ENCODE peak calls at places on chromosomes 1 and 21, in eight cellular contexts. I, Q, P, A, S, U, J and X are unnamed samples.

GRCh38 chr21:36193200-36193599 is 36.6 kb downstream of the DOP1B start:
- DNase-seq in I (no peak), Q (no peak), P (no peak), A (no peak), S (no peak), U (peak; percentile 86), J (no peak), X (no peak)

GRCh38 chr1:183349201-183349711 is 68.9 kb downstream of the NMNAT2 start:
- DNase-seq in I (no peak), Q (no peak), P (no peak), A (no peak), S (no peak), U (peak; percentile 30), J (peak; percentile 18), X (no peak)

GRCh38 chr1:229410692-229411433 is 23.0 kb downstream of the ACTA1 start:
- DNase-seq in I (peak; percentile 63), Q (peak; percentile 93), P (peak; percentile 82), A (peak; percentile 67), S (no peak), U (peak; percentile 79), J (peak; percentile 80), X (peak; percentile 99)

GRCh38 chr1:41485605-41486004 is 1.1 kb upstream of the EDN2 start:
- DNase-seq in I (peak; percentile 46), Q (no peak), P (peak; percentile 79), A (peak; percentile 67), S (no peak), U (peak; percentile 94), J (no peak), X (no peak)

GRCh38 chr1:230680300-230681025 is 33.5 kb downstream of the AGT start:
- DNase-seq in I (no peak), Q (no peak), P (no peak), A (no peak), S (no peak), U (no peak), J (no peak), X (no peak)

GRCh38 chr1:17250601-17251000 is 1.7 kb downstream of the PADI3 start:
- DNase-seq in I (no peak), Q (no peak), P (no peak), A (peak; percentile 68), S (no peak), U (peak; percentile 71), J (no peak), X (no peak)

GRCh38 chr1:177278626-177279390 is 108.0 kb downstream of the BRINP2 start:
- DNase-seq in I (peak; percentile 76), Q (no peak), P (peak; percentile 50), A (no peak), S (no peak), U (no peak), J (no peak), X (no peak)

GRCh38 chr1:169466259-169467230 is 19.2 kb downstream of the SLC19A2 start:
- DNase-seq in I (peak; percentile 53), Q (peak; percentile 50), P (peak; percentile 63), A (peak; percentile 57), S (no peak), U (peak; percentile 36), J (no peak), X (peak; percentile 39)

GRCh38 chr1:60281360-60281932 is 207.9 kb upstream of the C1orf87 start:
- DNase-seq in I (peak; percentile 29), Q (peak; percentile 65), P (peak; percentile 90), A (peak; percentile 92), S (no peak), U (peak; percentile 62), J (peak; percentile 29), X (peak; percentile 82)

GRCh38 chr1:201007481-201007880 is 16.0 kb downstream of the KIF21B start:
- DNase-seq in I (no peak), Q (no peak), P (no peak), A (no peak), S (no peak), U (no peak), J (no peak), X (no peak)

GRCh38 chr1:36304970-36305914 is 926 bp upstream of the SH3D21 start:
- DNase-seq in I (no peak), Q (no peak), P (peak; percentile 58), A (no peak), S (no peak), U (peak; percentile 14), J (no peak), X (no peak)

GRCh38 chr1:178940022-178940765 is 69.3 kb upstream of the ANGPTL1 start:
- DNase-seq in I (peak; percentile 44), Q (no peak), P (peak; percentile 12), A (no peak), S (no peak), U (no peak), J (no peak), X (no peak)

GRCh38 chr1:11525151-11525505 is 46.2 kb downstream of the DISP3 start:
- DNase-seq in I (no peak), Q (no peak), P (peak; percentile 18), A (no peak), S (no peak), U (no peak), J (no peak), X (no peak)

GRCh38 chr1:160353223-160353622 is 10.0 kb downstream of the NCSTN start:
- DNase-seq in I (no peak), Q (no peak), P (no peak), A (peak; percentile 13), S (no peak), U (no peak), J (no peak), X (no peak)

GRCh38 chr1:8118031-8118451 is 91.9 kb upstream of the ERRFI1 start:
- DNase-seq in I (no peak), Q (no peak), P (peak; percentile 77), A (no peak), S (no peak), U (peak; percentile 43), J (no peak), X (no peak)

GRCh38 chr1:165284471-165284870 is 72.0 kb downstream of the LMX1A start:
- DNase-seq in I (no peak), Q (no peak), P (no peak), A (no peak), S (no peak), U (no peak), J (peak; percentile 63), X (peak; percentile 95)

GRCh38 chr1:228879164-228879563 is 143.9 kb downstream of the RHOU start:
- DNase-seq in I (no peak), Q (no peak), P (no peak), A (no peak), S (no peak), U (no peak), J (no peak), X (no peak)

GRCh38 chr1:30763654-30764248 is 6.2 kb upstream of the LAPTM5 start:
- DNase-seq in I (no peak), Q (no peak), P (no peak), A (no peak), S (no peak), U (peak; percentile 73), J (no peak), X (no peak)

GRCh38 chr21:16455978-16456377 is 726.2 kb downstream of the USP25 start:
- DNase-seq in I (no peak), Q (no peak), P (no peak), A (no peak), S (no peak), U (no peak), J (no peak), X (no peak)

GRCh38 chr1:243712242-243712641 is 137.8 kb downstream of the AKT3 start:
- DNase-seq in I (no peak), Q (no peak), P (no peak), A (no peak), S (no peak), U (no peak), J (no peak), X (no peak)

GRCh38 chr1:87330954-87331318 is 2.3 kb downstream of the LMO4 start:
- DNase-seq in I (no peak), Q (no peak), P (peak; percentile 68), A (no peak), S (no peak), U (no peak), J (no peak), X (no peak)

GRCh38 chr1:7422966-7423365 is 348.1 kb upstream of the VAMP3 start:
- DNase-seq in I (no peak), Q (no peak), P (no peak), A (no peak), S (no peak), U (no peak), J (no peak), X (peak; percentile 12)

GRCh38 chr1:37446874-37447273 is 27.5 kb upstream of the ZC3H12A start:
- DNase-seq in I (no peak), Q (no peak), P (no peak), A (no peak), S (no peak), U (no peak), J (no peak), X (no peak)

GRCh38 chr1:12595839-12596821 is 21.9 kb downstream of the DHRS3 start:
- DNase-seq in I (peak; percentile 94), Q (peak; percentile 88), P (peak; percentile 92), A (peak; percentile 91), S (no peak), U (peak; percentile 95), J (no peak), X (no peak)

GRCh38 chr1:107820797-107821196 is 144.2 kb downstream of the VAV3 start:
- DNase-seq in I (no peak), Q (no peak), P (no peak), A (peak; percentile 52), S (no peak), U (no peak), J (no peak), X (no peak)

GRCh38 chr1:166036092-166036491 is 130.7 kb downstream of the FAM78B start:
- DNase-seq in I (no peak), Q (no peak), P (peak; percentile 49), A (no peak), S (no peak), U (no peak), J (no peak), X (peak; percentile 95)

GRCh38 chr1:39154553-39155361 is 49.7 kb upstream of the MACF1 start:
- DNase-seq in I (peak; percentile 89), Q (no peak), P (no peak), A (peak; percentile 81), S (no peak), U (peak; percentile 75), J (no peak), X (no peak)

GRCh38 chr21:43764576-43765495 is 11.3 kb downstream of the CSTB start:
- DNase-seq in I (no peak), Q (no peak), P (no peak), A (no peak), S (no peak), U (peak; percentile 31), J (no peak), X (no peak)

GRCh38 chr1:55214903-55215193 is 316 bp downstream of the USP24 start:
- DNase-seq in I (peak; percentile 36), Q (peak; percentile 57), P (peak; percentile 84), A (peak; percentile 61), S (no peak), U (peak; percentile 59), J (no peak), X (peak; percentile 58)

GRCh38 chr1:180151508-180151907 is 3.2 kb upstream of the QSOX1 start:
- DNase-seq in I (peak; percentile 97), Q (no peak), P (no peak), A (peak; percentile 87), S (no peak), U (peak; percentile 98), J (no peak), X (peak; percentile 88)